ENCODE peak calls at places on chromosomes 3 and 15, in six cellular contexts. A is T-helper 2 cell, S is endothelial cell, F is transverse colon, L is NCI-H1436, Z is mesothelial cell of epicardium. J is an unnamed sample.

GRCh38 chr15:89023311-89023961 is 64.8 kb upstream of the ABHD2 start:
- DNase-seq in A (no peak), S (no peak), F (no peak), L (no peak), Z (no peak), J (no peak)

GRCh38 chr3:114650808-114651207 is 357.0 kb downstream of the TIGIT start:
- DNase-seq in A (no peak), S (no peak), F (no peak), L (no peak), Z (no peak), J (no peak)

GRCh38 chr3:44988073-44988472 is 12.0 kb downstream of the EXOSC7 start:
- DNase-seq in A (no peak), S (no peak), F (no peak), L (no peak), Z (no peak), J (no peak)

GRCh38 chr15:74978503-74978902 is 16.9 kb upstream of the SCAMP5 start:
- DNase-seq in A (no peak), S (no peak), F (no peak), L (no peak), Z (no peak), J (no peak)

GRCh38 chr15:91128028-91128427 is 28.0 kb downstream of the SV2B start:
- DNase-seq in A (no peak), S (no peak), F (no peak), L (no peak), Z (no peak), J (no peak)

GRCh38 chr15:77966540-77967290 is 110.8 kb downstream of the TBC1D2B start:
- DNase-seq in A (no peak), S (peak), F (peak), L (peak), Z (no peak), J (peak)

GRCh38 chr3:112610121-112610520 is 30.8 kb downstream of the CCDC80 start:
- DNase-seq in A (no peak), S (no peak), F (no peak), L (no peak), Z (no peak), J (no peak)

GRCh38 chr3:122874116-122874515 is 79.2 kb downstream of the SLC49A4 start:
- DNase-seq in A (no peak), S (no peak), F (no peak), L (no peak), Z (no peak), J (no peak)

GRCh38 chr3:156321934-156322333 is 201.6 kb downstream of the KCNAB1 start:
- DNase-seq in A (no peak), S (no peak), F (no peak), L (no peak), Z (no peak), J (no peak)

GRCh38 chr15:31977812-31978662 is 52.3 kb upstream of the CHRNA7 start:
- DNase-seq in A (peak), S (peak), F (peak), L (peak), Z (peak), J (peak)

GRCh38 chr15:75573001-75573400 is 6.1 kb downstream of the PTPN9 start:
- DNase-seq in A (no peak), S (no peak), F (no peak), L (no peak), Z (no peak), J (no peak)

GRCh38 chr15:67998599-67999122 is 55.5 kb upstream of the PIAS1 start:
- DNase-seq in A (no peak), S (no peak), F (peak), L (no peak), Z (no peak), J (no peak)

GRCh38 chr15:40115670-40116093 is 7.0 kb upstream of the BMF start:
- DNase-seq in A (no peak), S (no peak), F (peak), L (no peak), Z (no peak), J (peak)

GRCh38 chr3:133897547-133897946 is 1.9 kb upstream of the RAB6B start:
- DNase-seq in A (no peak), S (no peak), F (no peak), L (no peak), Z (no peak), J (no peak)

GRCh38 chr15:60917469-60918130 is 311.5 kb downstream of the RORA start:
- DNase-seq in A (no peak), S (no peak), F (peak), L (no peak), Z (no peak), J (no peak)

GRCh38 chr3:46884929-46885328 is 7.4 kb downstream of the PTH1R start:
- DNase-seq in A (no peak), S (no peak), F (no peak), L (no peak), Z (no peak), J (no peak)

GRCh38 chr3:185253645-185254410 is at the start of gene EHHADH:
- DNase-seq in A (peak), S (peak), F (peak), L (peak), Z (no peak), J (peak)

GRCh38 chr3:149808209-149808829 is 4.7 kb upstream of the RNF13 start:
- DNase-seq in A (peak), S (peak), F (peak), L (peak), Z (peak), J (peak)

GRCh38 chr3:179464296-179465092 is 13.2 kb upstream of the GNB4 start:
- DNase-seq in A (no peak), S (no peak), F (no peak), L (no peak), Z (no peak), J (no peak)

GRCh38 chr15:80241508-80241907 is 10.5 kb downstream of the CTXND1 start:
- DNase-seq in A (no peak), S (no peak), F (no peak), L (no peak), Z (no peak), J (no peak)

GRCh38 chr15:81235276-81235675 is 38.6 kb downstream of the IL16 start:
- DNase-seq in A (no peak), S (no peak), F (no peak), L (no peak), Z (no peak), J (no peak)

GRCh38 chr3:155805204-155805801 is 775 bp downstream of the C3orf33 start:
- DNase-seq in A (peak), S (no peak), F (peak), L (peak), Z (no peak), J (no peak)

GRCh38 chr15:101206173-101206572 is 45.7 kb downstream of the CHSY1 start:
- DNase-seq in A (peak), S (no peak), F (no peak), L (no peak), Z (no peak), J (no peak)

GRCh38 chr3:107034142-107034541 is 343.1 kb upstream of the CCDC54 start:
- DNase-seq in A (no peak), S (no peak), F (no peak), L (no peak), Z (no peak), J (no peak)

GRCh38 chr3:65521032-65521431 is 517.7 kb downstream of the MAGI1 start:
- DNase-seq in A (no peak), S (no peak), F (no peak), L (no peak), Z (no peak), J (no peak)

GRCh38 chr3:184696643-184697042 is 15.2 kb downstream of the MAGEF1 start:
- DNase-seq in A (no peak), S (no peak), F (no peak), L (no peak), Z (no peak), J (no peak)

GRCh38 chr15:60729850-60730458 is 251.0 kb upstream of the ICE2 start:
- DNase-seq in A (no peak), S (no peak), F (no peak), L (no peak), Z (no peak), J (no peak)

GRCh38 chr3:162390891-162391290 is 894.3 kb downstream of the OTOL1 start:
- DNase-seq in A (no peak), S (no peak), F (no peak), L (no peak), Z (no peak), J (no peak)

GRCh38 chr15:57312323-57313133 is 63.8 kb upstream of the CGNL1 start:
- DNase-seq in A (no peak), S (no peak), F (peak), L (no peak), Z (no peak), J (no peak)

GRCh38 chr3:101070260-101071121 is 77.3 kb upstream of the ABI3BP start:
- DNase-seq in A (peak), S (peak), F (peak), L (peak), Z (no peak), J (peak)

GRCh38 chr3:15390460-15390859 is 36.9 kb downstream of the METTL6 start:
- DNase-seq in A (no peak), S (no peak), F (no peak), L (no peak), Z (no peak), J (no peak)

GRCh38 chr3:94256888-94257813 is 194.3 kb downstream of the NSUN3 start:
- DNase-seq in A (no peak), S (no peak), F (no peak), L (no peak), Z (no peak), J (no peak)

J was measured in memory B cell.